ENCODE peak calls at places on chromosomes 4 and X, in four cellular contexts. One of them, this sample, is unnamed.

GRCh38 chr4:75672461-75673026 is 667 bp downstream of the G3BP2 start:
- DNase-seq in stimulated activated CD4-positive, alpha-beta T cell treated with anti-CD3 and anti-CD28 coated beads, Interleukin-1b, Interleukin-23, amount 100 ng/mL, for 1 hour: peak
- DNase-seq in activated T-helper 1 cell treated with anti-CD3 and anti-CD28 coated beads, Interleukin-2, amount 50 U/mL, for 16 hours: peak
- DNase-seq in NT2/D1: peak
- DNase-seq in this sample: peak

GRCh38 chr4:168631241-168632151 is 134.6 kb downstream of the PALLD start:
- DNase-seq in stimulated activated CD4-positive, alpha-beta T cell treated with anti-CD3 and anti-CD28 coated beads, Interleukin-1b, Interleukin-23, amount 100 ng/mL, for 1 hour: no peak
- DNase-seq in activated T-helper 1 cell treated with anti-CD3 and anti-CD28 coated beads, Interleukin-2, amount 50 U/mL, for 16 hours: no peak
- DNase-seq in NT2/D1: peak
- DNase-seq in this sample: no peak

GRCh38 chr4:39348371-39349265 is 17.5 kb downstream of the RFC1 start:
- DNase-seq in stimulated activated CD4-positive, alpha-beta T cell treated with anti-CD3 and anti-CD28 coated beads, Interleukin-1b, Interleukin-23, amount 100 ng/mL, for 1 hour: no peak
- DNase-seq in activated T-helper 1 cell treated with anti-CD3 and anti-CD28 coated beads, Interleukin-2, amount 50 U/mL, for 16 hours: no peak
- DNase-seq in NT2/D1: no peak
- DNase-seq in this sample: no peak

GRCh38 chr4:153522800-153523089 is 56.6 kb downstream of the TMEM131L start:
- DNase-seq in stimulated activated CD4-positive, alpha-beta T cell treated with anti-CD3 and anti-CD28 coated beads, Interleukin-1b, Interleukin-23, amount 100 ng/mL, for 1 hour: no peak
- DNase-seq in activated T-helper 1 cell treated with anti-CD3 and anti-CD28 coated beads, Interleukin-2, amount 50 U/mL, for 16 hours: peak
- DNase-seq in NT2/D1: no peak
- DNase-seq in this sample: no peak

GRCh38 chrX:623268-623598 is 7.4 kb upstream of the SHOX start:
- DNase-seq in stimulated activated CD4-positive, alpha-beta T cell treated with anti-CD3 and anti-CD28 coated beads, Interleukin-1b, Interleukin-23, amount 100 ng/mL, for 1 hour: no peak
- DNase-seq in activated T-helper 1 cell treated with anti-CD3 and anti-CD28 coated beads, Interleukin-2, amount 50 U/mL, for 16 hours: no peak
- DNase-seq in NT2/D1: no peak
- DNase-seq in this sample: no peak

GRCh38 chrX:7059214-7059838 is 88.2 kb upstream of the STS start:
- DNase-seq in stimulated activated CD4-positive, alpha-beta T cell treated with anti-CD3 and anti-CD28 coated beads, Interleukin-1b, Interleukin-23, amount 100 ng/mL, for 1 hour: no peak
- DNase-seq in activated T-helper 1 cell treated with anti-CD3 and anti-CD28 coated beads, Interleukin-2, amount 50 U/mL, for 16 hours: no peak
- DNase-seq in NT2/D1: no peak
- DNase-seq in this sample: no peak

GRCh38 chrX:151697537-151697936 is 2.3 kb downstream of the PRRG3 start:
- DNase-seq in stimulated activated CD4-positive, alpha-beta T cell treated with anti-CD3 and anti-CD28 coated beads, Interleukin-1b, Interleukin-23, amount 100 ng/mL, for 1 hour: no peak
- DNase-seq in activated T-helper 1 cell treated with anti-CD3 and anti-CD28 coated beads, Interleukin-2, amount 50 U/mL, for 16 hours: no peak
- DNase-seq in NT2/D1: no peak
- DNase-seq in this sample: no peak

GRCh38 chr4:151797131-151797530 is 36.3 kb upstream of the GATB start:
- DNase-seq in stimulated activated CD4-positive, alpha-beta T cell treated with anti-CD3 and anti-CD28 coated beads, Interleukin-1b, Interleukin-23, amount 100 ng/mL, for 1 hour: no peak
- DNase-seq in activated T-helper 1 cell treated with anti-CD3 and anti-CD28 coated beads, Interleukin-2, amount 50 U/mL, for 16 hours: no peak
- DNase-seq in NT2/D1: no peak
- DNase-seq in this sample: no peak

GRCh38 chr4:184854673-184855072 is 28.9 kb upstream of the ACSL1 start:
- DNase-seq in stimulated activated CD4-positive, alpha-beta T cell treated with anti-CD3 and anti-CD28 coated beads, Interleukin-1b, Interleukin-23, amount 100 ng/mL, for 1 hour: no peak
- DNase-seq in activated T-helper 1 cell treated with anti-CD3 and anti-CD28 coated beads, Interleukin-2, amount 50 U/mL, for 16 hours: no peak
- DNase-seq in NT2/D1: no peak
- DNase-seq in this sample: no peak

GRCh38 chr4:7642764-7643495 is 208.2 kb upstream of the PSAPL1 start:
- DNase-seq in stimulated activated CD4-positive, alpha-beta T cell treated with anti-CD3 and anti-CD28 coated beads, Interleukin-1b, Interleukin-23, amount 100 ng/mL, for 1 hour: no peak
- DNase-seq in activated T-helper 1 cell treated with anti-CD3 and anti-CD28 coated beads, Interleukin-2, amount 50 U/mL, for 16 hours: no peak
- DNase-seq in NT2/D1: no peak
- DNase-seq in this sample: no peak

GRCh38 chrX:2484232-2484631 is 16.5 kb downstream of the DHRSX start:
- DNase-seq in stimulated activated CD4-positive, alpha-beta T cell treated with anti-CD3 and anti-CD28 coated beads, Interleukin-1b, Interleukin-23, amount 100 ng/mL, for 1 hour: no peak
- DNase-seq in activated T-helper 1 cell treated with anti-CD3 and anti-CD28 coated beads, Interleukin-2, amount 50 U/mL, for 16 hours: no peak
- DNase-seq in NT2/D1: no peak
- DNase-seq in this sample: no peak

GRCh38 chrX:139971394-139971749 is 6.1 kb upstream of the CXorf66 start:
- DNase-seq in stimulated activated CD4-positive, alpha-beta T cell treated with anti-CD3 and anti-CD28 coated beads, Interleukin-1b, Interleukin-23, amount 100 ng/mL, for 1 hour: no peak
- DNase-seq in activated T-helper 1 cell treated with anti-CD3 and anti-CD28 coated beads, Interleukin-2, amount 50 U/mL, for 16 hours: no peak
- DNase-seq in NT2/D1: no peak
- DNase-seq in this sample: no peak